ENCODE peak calls at places on chromosomes 12 and 14, in nine cellular contexts. K, H, E, L, N, C, B, F and T are unnamed samples.
A peak's percentile ranks its signal among the peaks of the same experiment; 100 is the strongest.

GRCh38 chr12:115402443-115403170 is 718.6 kb upstream of the TBX3 start:
- DNase-seq in K (no peak), H (no peak), E (no peak), L (no peak), N (no peak), C (no peak), B (no peak), F (no peak), T (no peak)

GRCh38 chr12:29743801-29744200 is 39.9 kb downstream of the TMTC1 start:
- DNase-seq in K (peak; percentile 97), H (no peak), E (no peak), L (no peak), N (no peak), C (no peak), B (no peak), F (no peak), T (no peak)

GRCh38 chr12:79858518-79858917 is 76.4 kb downstream of the PPP1R12A start:
- DNase-seq in K (no peak), H (peak; percentile 9), E (no peak), L (no peak), N (no peak), C (no peak), B (no peak), F (no peak), T (peak; percentile 7)

GRCh38 chr12:100461330-100461973 is 12.2 kb upstream of the NR1H4 start:
- DNase-seq in K (no peak), H (no peak), E (no peak), L (no peak), N (no peak), C (no peak), B (no peak), F (no peak), T (no peak)

GRCh38 chr12:33825442-33825841 is 196.9 kb upstream of the ALG10 start:
- DNase-seq in K (no peak), H (no peak), E (no peak), L (no peak), N (no peak), C (no peak), B (no peak), F (no peak), T (no peak)

GRCh38 chr12:42588981-42589464 is 523 bp downstream of the PRICKLE1 start:
- DNase-seq in K (no peak), H (no peak), E (peak; percentile 32), L (no peak), N (no peak), C (peak; percentile 81), B (peak; percentile 13), F (peak; percentile 46), T (no peak)

GRCh38 chr14:102344485-102344884 is 18.2 kb downstream of the CINP start:
- DNase-seq in K (peak; percentile 89), H (no peak), E (no peak), L (peak; percentile 46), N (no peak), C (no peak), B (no peak), F (no peak), T (no peak)

GRCh38 chr12:91507754-91508153 is 325.1 kb upstream of the DCN start:
- DNase-seq in K (no peak), H (no peak), E (no peak), L (no peak), N (no peak), C (no peak), B (no peak), F (no peak), T (no peak)

GRCh38 chr14:59275668-59276067 is 87.2 kb downstream of the DAAM1 start:
- DNase-seq in K (peak; percentile 83), H (no peak), E (peak; percentile 58), L (no peak), N (no peak), C (no peak), B (no peak), F (no peak), T (peak; percentile 66)

GRCh38 chr14:35851823-35852222 is 25.7 kb downstream of the BRMS1L start:
- DNase-seq in K (no peak), H (no peak), E (no peak), L (no peak), N (no peak), C (no peak), B (no peak), F (no peak), T (no peak)

GRCh38 chr12:126898562-126898961 is 1368.4 kb upstream of the TMEM132C start:
- DNase-seq in K (no peak), H (no peak), E (no peak), L (no peak), N (no peak), C (no peak), B (no peak), F (no peak), T (no peak)

GRCh38 chr14:101454229-101454628 is 107.1 kb upstream of the DIO3 start:
- DNase-seq in K (no peak), H (no peak), E (no peak), L (no peak), N (no peak), C (no peak), B (no peak), F (no peak), T (no peak)

GRCh38 chr14:33061667-33062325 is 123.1 kb downstream of the NPAS3 start:
- DNase-seq in K (no peak), H (no peak), E (no peak), L (no peak), N (no peak), C (no peak), B (no peak), F (no peak), T (no peak)

GRCh38 chr12:26465419-26466097 is 270.2 kb downstream of the SSPN start:
- DNase-seq in K (no peak), H (no peak), E (no peak), L (no peak), N (no peak), C (no peak), B (no peak), F (no peak), T (no peak)

GRCh38 chr12:12734054-12734453 is 16.9 kb downstream of the CDKN1B start:
- DNase-seq in K (no peak), H (no peak), E (no peak), L (no peak), N (no peak), C (no peak), B (no peak), F (no peak), T (no peak)

GRCh38 chr12:117816-118345 is 51.3 kb downstream of the IQSEC3 start:
- DNase-seq in K (no peak), H (no peak), E (no peak), L (no peak), N (no peak), C (peak; percentile 40), B (no peak), F (no peak), T (no peak)

GRCh38 chr12:50825372-50825838 is 17.3 kb upstream of the TMPRSS12 start:
- DNase-seq in K (peak; percentile 36), H (peak; percentile 26), E (peak; percentile 49), L (no peak), N (no peak), C (no peak), B (no peak), F (no peak), T (peak; percentile 62)

GRCh38 chr12:109734219-109735000 is 20.8 kb downstream of the FAM222A start:
- DNase-seq in K (no peak), H (no peak), E (no peak), L (no peak), N (no peak), C (peak; percentile 58), B (no peak), F (peak; percentile 22), T (no peak)

GRCh38 chr14:105010106-105010505 is 10.8 kb downstream of the CDCA4 start:
- DNase-seq in K (no peak), H (no peak), E (no peak), L (no peak), N (no peak), C (peak; percentile 32), B (no peak), F (no peak), T (no peak)

GRCh38 chr12:3207858-3208257 is 130.7 kb downstream of the TSPAN9 start:
- DNase-seq in K (no peak), H (no peak), E (no peak), L (no peak), N (no peak), C (no peak), B (peak; percentile 25), F (peak; percentile 39), T (peak; percentile 61)

GRCh38 chr14:91606851-91607250 is 96.7 kb upstream of the PPP4R3A start:
- DNase-seq in K (no peak), H (no peak), E (peak; percentile 35), L (no peak), N (no peak), C (no peak), B (no peak), F (no peak), T (no peak)

GRCh38 chr12:127677537-127678131 is 589.3 kb upstream of the TMEM132C start:
- DNase-seq in K (peak; percentile 11), H (peak; percentile 34), E (peak; percentile 31), L (peak; percentile 24), N (peak; percentile 6), C (peak; percentile 85), B (peak; percentile 70), F (peak; percentile 56), T (peak; percentile 44)

GRCh38 chr12:132250707-132251106 is 78.7 kb downstream of the GALNT9 start:
- DNase-seq in K (no peak), H (no peak), E (no peak), L (no peak), N (no peak), C (no peak), B (no peak), F (no peak), T (no peak)

GRCh38 chr12:110039085-110039807 is 9.1 kb downstream of the C12orf76 start:
- DNase-seq in K (no peak), H (peak; percentile 91), E (no peak), L (no peak), N (no peak), C (no peak), B (peak; percentile 53), F (no peak), T (peak; percentile 99)

GRCh38 chr12:127425474-127425873 is 841.5 kb upstream of the TMEM132C start:
- DNase-seq in K (no peak), H (no peak), E (no peak), L (no peak), N (no peak), C (no peak), B (no peak), F (no peak), T (no peak)

GRCh38 chr12:71057330-71057729 is 100.5 kb downstream of the TSPAN8 start:
- DNase-seq in K (no peak), H (no peak), E (no peak), L (no peak), N (no peak), C (no peak), B (no peak), F (no peak), T (no peak)

GRCh38 chr14:99758121-99758871 is 34.9 kb upstream of the EML1 start:
- DNase-seq in K (no peak), H (peak; percentile 86), E (no peak), L (no peak), N (no peak), C (peak; percentile 81), B (no peak), F (no peak), T (no peak)

GRCh38 chr12:5402009-5402408 is 29.9 kb upstream of the NTF3 start:
- DNase-seq in K (no peak), H (no peak), E (no peak), L (no peak), N (no peak), C (no peak), B (no peak), F (no peak), T (no peak)

GRCh38 chr12:101671839-101672238 is 25.6 kb upstream of the CHPT1 start:
- DNase-seq in K (no peak), H (no peak), E (no peak), L (no peak), N (no peak), C (no peak), B (no peak), F (no peak), T (no peak)

GRCh38 chr14:59511916-59512530 is 27.7 kb downstream of the JKAMP start:
- DNase-seq in K (peak; percentile 29), H (no peak), E (peak; percentile 16), L (no peak), N (no peak), C (no peak), B (no peak), F (no peak), T (no peak)

GRCh38 chr12:91126516-91126915 is 15.2 kb upstream of the LUM start:
- DNase-seq in K (no peak), H (no peak), E (no peak), L (no peak), N (no peak), C (no peak), B (no peak), F (no peak), T (no peak)